ENCODE peak calls at places on chromosomes 2 and 18, in nine cellular contexts. U, I, T, W, V, B, N, Z and R are unnamed samples.

GRCh38 chr2:174593574-174594203 is 3.9 kb downstream of the WIPF1 start:
- DNase-seq in I (no peak), U (peak; percentile 81), V (no peak), N (no peak), W (no peak), T (peak; percentile 80), B (peak; percentile 42), Z (peak; percentile 52), R (no peak)

GRCh38 chr2:72129676-72130340 is 17.9 kb downstream of the CYP26B1 start:
- DNase-seq in T (no peak), B (no peak), U (no peak), W (no peak), V (no peak), I (no peak), N (no peak), Z (no peak), R (no peak)

GRCh38 chr2:144518744-144519596 is 949 bp downstream of the ZEB2 start:
- DNase-seq in V (no peak), U (no peak), N (no peak), W (no peak), T (peak; percentile 67), Z (no peak), B (no peak), I (peak; percentile 65), R (no peak)

GRCh38 chr2:10285578-10286198 is 17.0 kb upstream of the HPCAL1 start:
- DNase-seq in I (no peak), T (no peak), N (peak; percentile 90), Z (peak; percentile 78), U (peak; percentile 95), B (peak; percentile 17), V (peak; percentile 27), W (peak; percentile 71), R (peak; percentile 82)

GRCh38 chr18:13463526-13463925 is 245.0 kb downstream of the LDLRAD4 start:
- DNase-seq in U (no peak), Z (no peak), V (no peak), T (no peak), I (no peak), N (no peak), B (no peak), W (no peak), R (no peak)

GRCh38 chr2:47520825-47521665 is 118.1 kb downstream of the MSH2 start:
- DNase-seq in N (no peak), U (no peak), V (peak; percentile 83), Z (peak; percentile 47), T (peak; percentile 90), B (peak; percentile 49), I (peak; percentile 93), W (no peak), R (peak; percentile 37)

GRCh38 chr2:98084869-98085238 is 2.1 kb upstream of the VWA3B start:
- DNase-seq in T (no peak), N (no peak), B (no peak), Z (peak; percentile 44), V (no peak), I (no peak), U (no peak), W (no peak), R (no peak)

GRCh38 chr2:85283641-85284040 is 44.1 kb downstream of the TGOLN2 start:
- DNase-seq in I (no peak), N (no peak), V (no peak), W (no peak), T (no peak), U (no peak), B (no peak), Z (no peak), R (no peak)

GRCh38 chr2:217878865-217879595 is 123.8 kb downstream of the TNS1 start:
- DNase-seq in N (no peak), T (no peak), V (no peak), U (no peak), B (no peak), I (no peak), Z (no peak), W (no peak), R (no peak)

GRCh38 chr18:75489493-75490190 is 62.1 kb upstream of the SMIM21 start:
- DNase-seq in I (no peak), B (peak; percentile 64), T (no peak), W (peak; percentile 81), N (no peak), U (peak; percentile 93), Z (no peak), V (no peak), R (no peak)

GRCh38 chr2:191496838-191497237 is 181.1 kb upstream of the NABP1 start:
- DNase-seq in I (no peak), U (no peak), N (no peak), V (no peak), B (no peak), T (no peak), W (no peak), Z (no peak), R (no peak)

GRCh38 chr18:34592961-34593382 is 117.1 kb upstream of the DTNA start:
- DNase-seq in B (peak; percentile 80), V (no peak), I (no peak), N (no peak), U (peak; percentile 74), Z (peak; percentile 33), T (no peak), W (no peak), R (peak; percentile 65)

GRCh38 chr2:240957656-240958365 is 40.6 kb upstream of the SNED1 start:
- DNase-seq in W (no peak), T (no peak), B (no peak), Z (no peak), N (no peak), U (no peak), I (no peak), V (peak; percentile 7), R (no peak)

GRCh38 chr2:232372231-232373208 is 6.0 kb upstream of the ALPP start:
- DNase-seq in U (no peak), Z (no peak), N (peak; percentile 22), B (no peak), W (no peak), T (no peak), I (no peak), V (no peak), R (no peak)

GRCh38 chr2:100214265-100214961 is 72.0 kb upstream of the AFF3 start:
- DNase-seq in N (no peak), U (no peak), V (peak; percentile 83), B (no peak), I (peak; percentile 12), W (no peak), Z (no peak), T (no peak), R (no peak)

GRCh38 chr2:62215306-62216064 is 19.6 kb downstream of the B3GNT2 start:
- DNase-seq in B (no peak), V (peak; percentile 29), N (no peak), I (peak; percentile 97), T (no peak), Z (no peak), U (no peak), W (no peak), R (no peak)

GRCh38 chr2:230886641-230887040 is 21.9 kb downstream of the ITM2C start:
- DNase-seq in Z (no peak), B (no peak), T (no peak), I (no peak), V (no peak), U (no peak), N (no peak), W (no peak), R (no peak)

GRCh38 chr2:222753251-222753824 is 81.9 kb downstream of the MOGAT1 start:
- DNase-seq in W (no peak), U (no peak), T (no peak), B (no peak), N (no peak), V (peak; percentile 94), I (peak; percentile 97), Z (no peak), R (peak; percentile 35)

GRCh38 chr18:3180325-3180724 is 39.4 kb downstream of the MYOM1 start:
- DNase-seq in V (no peak), I (no peak), T (no peak), N (no peak), Z (no peak), B (no peak), W (no peak), U (peak; percentile 7), R (no peak)

GRCh38 chr2:43343573-43344304 is 117.3 kb upstream of the ZFP36L2 start:
- DNase-seq in T (no peak), Z (peak; percentile 80), U (peak; percentile 66), B (peak; percentile 79), V (peak; percentile 3), W (no peak), N (no peak), I (no peak), R (peak; percentile 81)

GRCh38 chr2:4012197-4012596 is 308.8 kb downstream of the DCDC2C start:
- DNase-seq in U (no peak), T (no peak), W (no peak), I (peak; percentile 2), B (no peak), Z (no peak), N (no peak), V (no peak), R (no peak)

GRCh38 chr18:494602-494983 is 5.9 kb downstream of the COLEC12 start:
- DNase-seq in I (no peak), N (no peak), W (no peak), U (no peak), Z (no peak), V (no peak), T (no peak), B (no peak), R (no peak)

GRCh38 chr2:166148811-166149400 is 21.1 kb upstream of the SCN1A start:
- DNase-seq in W (no peak), U (no peak), V (no peak), N (no peak), I (no peak), T (no peak), B (no peak), Z (no peak), R (no peak)

GRCh38 chr2:100302585-100302892 is 19.8 kb downstream of the LONRF2 start:
- DNase-seq in Z (no peak), U (no peak), B (no peak), T (no peak), V (no peak), I (no peak), W (no peak), N (no peak), R (no peak)

GRCh38 chr2:11647834-11648600 is 22.0 kb downstream of the NTSR2 start:
- DNase-seq in T (no peak), N (no peak), U (no peak), B (peak; percentile 57), I (no peak), W (no peak), V (no peak), Z (no peak), R (no peak)

GRCh38 chr18:50170004-50170403 is 24.9 kb downstream of the MYO5B start:
- DNase-seq in V (no peak), N (no peak), U (no peak), B (no peak), W (no peak), Z (no peak), T (no peak), I (no peak), R (no peak)

GRCh38 chr18:54957295-54957694 is 2.0 kb downstream of the CCDC68 start:
- DNase-seq in Z (no peak), T (no peak), V (no peak), I (no peak), B (no peak), N (no peak), W (no peak), U (no peak), R (no peak)

GRCh38 chr2:196927318-196928225 is 1.1 kb upstream of the PGAP1 start:
- DNase-seq in I (no peak), T (peak; percentile 34), U (peak; percentile 50), N (no peak), B (peak; percentile 65), W (no peak), V (no peak), Z (no peak), R (no peak)

GRCh38 chr18:77114070-77114563 is 18.5 kb downstream of the MBP start:
- DNase-seq in V (no peak), U (no peak), W (no peak), Z (no peak), B (no peak), N (no peak), I (no peak), T (no peak), R (no peak)